ENCODE peak calls at places on chromosomes 5 and 9, in five cellular contexts. Y is CD4-positive, alpha-beta T cell; J is bronchial epithelial cell; K is epithelial cell of esophagus; F is AG04450. S is an unnamed sample.

GRCh38 chr9:136882109-136882946 is 4.0 kb upstream of the TRAF2 start:
- DNase-seq in Y (peak), J (peak), K (peak), F (peak), S (peak)

GRCh38 chr9:85960688-85961093 is 19.7 kb downstream of the NAA35 start:
- DNase-seq in Y (no peak), J (no peak), K (peak), F (no peak), S (no peak)

GRCh38 chr9:109560470-109561132 is 62.5 kb upstream of the PTPN3 start:
- DNase-seq in Y (no peak), J (peak), K (peak), F (no peak), S (no peak)

GRCh38 chr5:3200356-3200755 is 395.3 kb upstream of the IRX1 start:
- DNase-seq in Y (no peak), J (no peak), K (no peak), F (no peak), S (no peak)

GRCh38 chr5:179679014-179679674 is 1.7 kb downstream of the CBY3 start:
- DNase-seq in Y (peak), J (peak), K (peak), F (no peak), S (peak)

GRCh38 chr5:616342-617039 is 4.4 kb downstream of the CEP72 start:
- DNase-seq in Y (no peak), J (no peak), K (no peak), F (no peak), S (no peak)

GRCh38 chr5:142426676-142427364 is 102.0 kb upstream of the SPRY4 start:
- DNase-seq in Y (no peak), J (no peak), K (no peak), F (no peak), S (no peak)

GRCh38 chr9:88742483-88742882 is 207.5 kb downstream of the NXNL2 start:
- DNase-seq in Y (no peak), J (no peak), K (no peak), F (no peak), S (no peak)

GRCh38 chr9:2243666-2244555 is 228.8 kb downstream of the SMARCA2 start:
- DNase-seq in Y (no peak), J (no peak), K (no peak), F (no peak), S (no peak)

GRCh38 chr5:25006734-25007133 is 362.0 kb upstream of the CDH10 start:
- DNase-seq in Y (no peak), J (peak), K (peak), F (no peak), S (no peak)
- TF ChIP-seq CTCF in Y (no peak), J (no peak), K (no peak), F (no peak), S (no peak)

GRCh38 chr9:95071450-95071849 is 246.1 kb downstream of the FANCC start:
- DNase-seq in Y (no peak), J (no peak), K (no peak), F (no peak), S (no peak)
- TF ChIP-seq CTCF in Y (no peak), J (no peak), K (no peak), F (no peak), S (no peak)

DNA sequence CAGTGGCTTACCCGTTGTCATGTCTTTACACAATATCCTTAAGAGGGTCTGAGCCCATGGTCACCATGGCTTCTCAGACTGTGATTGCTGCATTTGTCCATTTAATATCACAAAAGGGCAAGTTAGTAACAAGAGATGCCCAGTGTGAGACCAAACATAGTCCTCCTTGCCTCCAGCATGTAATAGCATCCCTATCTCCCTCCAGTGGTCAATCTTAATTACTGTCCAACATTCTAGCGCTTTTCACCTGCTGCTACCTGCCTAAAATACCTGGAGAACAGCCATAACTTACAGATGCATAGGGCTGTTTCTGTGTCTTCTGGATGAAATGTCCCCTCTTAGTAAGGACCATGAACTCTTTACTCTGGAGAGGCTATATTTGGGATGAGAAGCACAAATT is 267.2 kb upstream of the DAB2 start:
- DNase-seq in Y (no peak), J (peak), K (peak), F (no peak), S (no peak)
- TF ChIP-seq CTCF in Y (no peak), J (peak), K (peak), F (no peak), S (no peak)

GRCh38 chr9:134217431-134218210 is 53.3 kb upstream of the RNU6ATAC start:
- DNase-seq in Y (no peak), J (no peak), K (no peak), F (no peak), S (peak)
- TF ChIP-seq CTCF in Y (no peak), J (no peak), K (no peak), F (no peak), S (no peak)

GRCh38 chr5:113364466-113364865 is 70.3 kb downstream of the TSSK1B start:
- DNase-seq in Y (no peak), J (no peak), K (no peak), F (no peak), S (no peak)

GRCh38 chr5:113371788-113372196 is 63.0 kb downstream of the TSSK1B start:
- DNase-seq in Y (no peak), J (no peak), K (no peak), F (no peak), S (no peak)

GRCh38 chr5:113361701-113362100 is 73.1 kb downstream of the TSSK1B start:
- DNase-seq in Y (no peak), J (no peak), K (no peak), F (no peak), S (no peak)

GRCh38 chr5:113367586-113367985 is 67.2 kb downstream of the TSSK1B start:
- DNase-seq in Y (no peak), J (no peak), K (no peak), F (no peak), S (no peak)
- TF ChIP-seq CTCF in Y (no peak), J (no peak), K (no peak), F (no peak), S (no peak)

GRCh38 chr5:68745459-68745858 is 348.4 kb upstream of the SLC30A5 start:
- DNase-seq in Y (no peak), J (no peak), K (no peak), F (no peak), S (no peak)
- TF ChIP-seq CTCF in Y (no peak), J (no peak), K (no peak), F (peak), S (peak)

GRCh38 chr5:35183243-35183955 is 46.9 kb downstream of the PRLR start:
- DNase-seq in Y (no peak), J (peak), K (peak), F (no peak), S (peak)
- TF ChIP-seq CTCF in Y (no peak), J (no peak), K (no peak), F (peak), S (peak)

GRCh38 chr5:173320259-173320658 is 8.0 kb downstream of the STC2 start:
- DNase-seq in Y (no peak), J (no peak), K (no peak), F (no peak), S (no peak)
- TF ChIP-seq CTCF in Y (no peak), J (no peak), K (no peak), F (no peak), S (no peak)